ENCODE peak calls at places on chromosomes 11 and 22, in five cellular contexts. M, J, E, Q and W are unnamed samples.
A peak's percentile ranks its signal among the peaks of the same experiment; 100 is the strongest.

GRCh38 chr11:22703561-22703960 is 37.1 kb downstream of the GAS2 start:
- DNase-seq in M (no peak), J (peak; percentile 2), E (no peak), Q (no peak), W (peak; percentile 51)

GRCh38 chr22:31055322-31056159 is 25.6 kb upstream of the SMTN start:
- DNase-seq in M (peak; percentile 76), J (peak; percentile 93), E (peak; percentile 98), Q (peak; percentile 92), W (peak; percentile 99)

GRCh38 chr11:28243596-28243995 is 135.4 kb downstream of the METTL15 start:
- DNase-seq in M (no peak), J (no peak), E (peak; percentile 74), Q (no peak), W (no peak)

GRCh38 chr11:45409587-45409986 is 123.4 kb upstream of the SYT13 start:
- DNase-seq in M (no peak), J (no peak), E (peak; percentile 21), Q (no peak), W (no peak)

GRCh38 chr11:16606784-16607674 is 131.4 kb upstream of the C11orf58 start:
- DNase-seq in M (no peak), J (no peak), E (no peak), Q (no peak), W (no peak)

GRCh38 chr11:11135820-11136476 is 217.1 kb downstream of the CSNK2A3 start:
- DNase-seq in M (no peak), J (no peak), E (no peak), Q (no peak), W (no peak)

GRCh38 chr11:104665631-104666030 is 232.6 kb downstream of the CASP12 start:
- DNase-seq in M (no peak), J (no peak), E (peak; percentile 61), Q (no peak), W (no peak)

GRCh38 chr11:92837595-92837994 is 131.9 kb upstream of the MTNR1B start:
- DNase-seq in M (no peak), J (no peak), E (no peak), Q (no peak), W (no peak)

GRCh38 chr11:82976786-82977185 is 75.2 kb downstream of the DDIAS start:
- DNase-seq in M (no peak), J (no peak), E (no peak), Q (no peak), W (no peak)

GRCh38 chr22:47583959-47584562 is 821.6 kb downstream of the TBC1D22A start:
- DNase-seq in M (no peak), J (no peak), E (no peak), Q (no peak), W (no peak)

GRCh38 chr22:27839261-27839660 is 37.7 kb upstream of the MN1 start:
- DNase-seq in M (no peak), J (no peak), E (peak; percentile 81), Q (no peak), W (no peak)

GRCh38 chr11:68037481-68038225 is 1.2 kb upstream of the TCIRG1 start:
- DNase-seq in M (no peak), J (no peak), E (no peak), Q (no peak), W (no peak)

GRCh38 chr22:37896181-37896592 is 9.9 kb upstream of the MICALL1 start:
- DNase-seq in M (no peak), J (no peak), E (peak; percentile 23), Q (no peak), W (no peak)

GRCh38 chr22:42801537-42802165 is 55.4 kb downstream of the ARFGAP3 start:
- DNase-seq in M (no peak), J (no peak), E (no peak), Q (no peak), W (no peak)

GRCh38 chr22:35549338-35549737 is 8.7 kb downstream of the RASD2 start:
- DNase-seq in M (no peak), J (no peak), E (no peak), Q (no peak), W (peak; percentile 49)

GRCh38 chr11:132626446-132626845 is 905.9 kb downstream of the OPCML start:
- DNase-seq in M (no peak), J (no peak), E (no peak), Q (no peak), W (peak; percentile 60)

GRCh38 chr11:48034926-48035876 is 54.8 kb downstream of the PTPRJ start:
- DNase-seq in M (no peak), J (no peak), E (peak; percentile 57), Q (no peak), W (no peak)

GRCh38 chr11:124113890-124114289 is 1.4 kb upstream of the VWA5A start:
- DNase-seq in M (no peak), J (no peak), E (peak; percentile 45), Q (no peak), W (peak; percentile 72)

GRCh38 chr11:35056391-35057093 is 82.4 kb upstream of the CD44 start:
- DNase-seq in M (no peak), J (no peak), E (peak; percentile 22), Q (no peak), W (no peak)

GRCh38 chr22:38513063-38513462 is 7.0 kb upstream of the DDX17 start:
- DNase-seq in M (no peak), J (no peak), E (no peak), Q (no peak), W (no peak)

DNA sequence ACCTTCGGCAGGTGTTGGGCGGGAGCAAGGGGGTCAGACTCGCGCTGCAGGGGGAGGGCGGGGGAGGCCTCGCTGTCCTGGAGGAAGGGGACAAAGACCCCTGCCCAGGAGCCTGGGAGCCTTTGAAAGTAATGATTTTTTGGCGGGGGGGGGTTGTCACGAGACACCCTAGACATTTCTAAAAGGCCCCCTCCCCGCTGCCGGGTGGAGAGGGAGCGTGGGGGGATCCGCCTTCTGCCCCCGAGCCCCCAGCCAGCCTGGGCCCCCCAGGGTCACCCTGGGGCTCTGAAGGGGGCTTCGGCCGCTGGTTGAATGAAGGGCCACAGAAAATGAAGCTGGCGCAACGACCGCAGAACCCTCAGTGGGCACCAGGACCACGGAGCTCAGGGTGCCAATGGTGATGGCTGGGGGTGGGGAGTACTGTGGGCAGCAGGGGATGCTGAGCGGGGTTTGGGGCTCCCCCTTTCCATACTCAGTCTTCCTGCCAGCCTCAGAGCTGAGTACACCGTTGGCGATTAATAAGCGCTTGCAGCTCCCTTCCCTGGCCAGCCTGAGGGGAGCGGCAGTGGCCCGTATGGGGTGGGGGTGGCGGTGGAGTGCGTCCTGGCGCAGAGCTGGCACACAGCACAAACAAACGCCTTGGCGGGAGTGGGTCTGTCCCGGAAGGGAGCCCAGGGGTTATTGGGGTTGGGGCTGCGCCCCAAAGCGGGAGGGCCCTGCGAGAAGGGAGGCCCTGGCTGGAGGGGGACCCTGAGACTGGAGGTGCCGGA is 1.2 kb upstream of the DUSP8 start:
- DNase-seq in M (no peak), J (no peak), E (no peak), Q (no peak), W (no peak)
- H3K4me3 ChIP-seq in M (no peak overlapping the region), J (no peak overlapping the region), E (no peak overlapping the region), Q (no peak overlapping the region), W (peak overlapping the region; percentile 36)

GRCh38 chr11:61297341-61297740 is 2.2 kb upstream of the VWCE start:
- DNase-seq in M (no peak), J (no peak), E (no peak), Q (no peak), W (no peak)

GRCh38 chr11:61297741-61298140 is 2.6 kb upstream of the VWCE start:
- DNase-seq in M (peak; percentile 87), J (peak; percentile 97), E (peak; percentile 99), Q (peak; percentile 88), W (no peak)

GRCh38 chr11:61293869-61294716 is 1.0 kb downstream of the VWCE start:
- DNase-seq in M (no peak), J (no peak), E (peak; percentile 66), Q (no peak), W (no peak)

GRCh38 chr11:61295596-61295926 is 445 bp upstream of the VWCE start:
- DNase-seq in M (no peak), J (no peak), E (no peak), Q (no peak), W (no peak)

DNA sequence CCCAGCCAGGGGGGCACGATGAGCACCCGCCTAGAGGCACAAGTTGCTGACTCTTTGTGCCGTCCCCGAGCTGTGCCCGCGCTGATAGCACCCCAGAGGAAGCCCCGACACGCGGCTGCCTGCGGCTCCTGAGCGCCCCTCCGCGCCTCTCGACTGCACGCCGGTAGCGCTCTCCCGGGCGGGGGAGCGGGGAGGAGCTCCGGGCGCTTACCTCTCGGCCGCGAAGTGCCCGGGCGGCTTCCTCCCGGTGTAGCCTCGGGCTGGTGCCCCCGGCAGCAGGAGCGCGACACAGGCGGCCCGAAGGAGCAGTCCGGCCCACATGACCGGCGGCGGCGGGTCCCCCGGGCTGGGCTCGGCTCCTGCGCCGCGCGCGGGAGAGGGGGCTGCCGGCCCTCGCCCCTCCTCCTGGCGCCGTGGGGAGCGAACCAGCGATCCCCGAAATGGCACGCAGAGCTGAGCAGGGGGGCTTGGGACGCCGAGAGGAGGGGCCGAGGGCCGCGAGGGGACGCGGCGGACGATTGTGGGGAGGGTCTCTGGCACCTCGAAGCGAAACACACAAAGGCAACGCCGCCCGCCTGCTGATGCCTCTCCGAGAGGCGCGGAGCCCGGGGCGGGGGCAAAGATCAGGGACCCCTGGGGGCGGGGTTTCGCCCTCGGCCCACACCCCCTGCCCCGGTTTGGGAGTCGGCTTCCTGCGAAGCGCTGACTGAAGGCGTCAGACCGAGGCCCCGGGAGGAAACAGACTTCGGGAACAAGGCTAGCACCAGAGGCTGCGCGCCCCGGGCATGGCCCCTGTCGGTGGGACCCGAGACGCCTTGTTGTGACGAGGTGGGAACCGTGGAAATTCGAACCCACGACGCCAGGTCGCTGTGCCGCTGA is at the start of gene VWCE:
- DNase-seq in M (no peak), J (no peak), E (peak; percentile 33), Q (no peak), W (no peak)
- TF ChIP-seq CTCF in M (peak; percentile 5), J (peak; percentile 32), E (no peak), Q (peak; percentile 35), W (peak; percentile 41)

GRCh38 chr11:125167292-125167953 is 2.9 kb downstream of the PKNOX2 start:
- DNase-seq in M (no peak), J (no peak), E (no peak), Q (no peak), W (no peak)

GRCh38 chr11:125167954-125168821 is 3.6 kb downstream of the PKNOX2 start:
- DNase-seq in M (peak; percentile 83), J (peak; percentile 95), E (peak; percentile 68), Q (peak; percentile 89), W (no peak)

GRCh38 chr11:125165664-125166346 is 1.3 kb downstream of the PKNOX2 start:
- DNase-seq in M (no peak), J (no peak), E (peak; percentile 10), Q (no peak), W (no peak)

GRCh38 chr11:125166347-125166841 is 1.8 kb downstream of the PKNOX2 start:
- DNase-seq in M (no peak), J (no peak), E (no peak), Q (no peak), W (no peak)

GRCh38 chr11:125166903-125167291 is 2.3 kb downstream of the PKNOX2 start:
- DNase-seq in M (no peak), J (no peak), E (no peak), Q (no peak), W (no peak)
- H3K4me3 ChIP-seq in M (no peak overlapping the region), J (peak overlapping the region; percentile 64), E (no peak overlapping the region), Q (no peak overlapping the region), W (peak overlapping the region; percentile 60)

GRCh38 chr11:73306069-73306468 is 2.0 kb upstream of the ARHGEF17 start:
- DNase-seq in M (no peak), J (no peak), E (no peak), Q (no peak), W (no peak)
- TF ChIP-seq CTCF in M (no peak), J (no peak), E (no peak), Q (no peak), W (peak; percentile 28)